ENCODE peak calls at places on chromosomes 12 and 14, in six cellular contexts. V, Y, R, G, W and N are unnamed samples. For H3K4me1, the result is how much of the 10 kb centered on the place peaks cover.

GRCh38 chr14:51596473-51596870 is 55.2 kb upstream of the FRMD6 start:
- DNase-seq in W (no peak), G (no peak), R (no peak), V (no peak), Y (no peak), N (no peak)

GRCh38 chr14:90495357-90496276 is 98.8 kb downstream of the CALM1 start:
- DNase-seq in R (no peak), G (peak), V (peak), W (no peak), Y (peak), N (no peak)

GRCh38 chr14:73786632-73786941 is 65.0 kb upstream of the PTGR2 start:
- DNase-seq in Y (peak), R (peak), V (peak), G (peak), W (peak), N (peak)

GRCh38 chr12:64625243-64626077 is 15.2 kb downstream of the RASSF3 start:
- DNase-seq in Y (peak), W (peak), V (peak), G (peak), R (peak), N (no peak)

GRCh38 chr14:67941456-67942018 is 122.0 kb downstream of the RAD51B start:
- DNase-seq in R (no peak), W (no peak), V (no peak), Y (peak), G (no peak), N (no peak)

GRCh38 chr12:95738024-95738611 is 52.4 kb downstream of the NTN4 start:
- DNase-seq in V (no peak), W (no peak), G (peak), Y (no peak), R (no peak), N (peak)

GRCh38 chr14:87995500-87996275 is 2.7 kb upstream of the GALC start:
- DNase-seq in Y (no peak), W (no peak), G (no peak), R (no peak), V (no peak), N (no peak)

GRCh38 chr14:67270933-67271332 is 29.7 kb downstream of the PALS1 start:
- DNase-seq in G (no peak), Y (no peak), W (no peak), R (no peak), V (no peak), N (no peak)

GRCh38 chr12:115370204-115370603 is 686.2 kb upstream of the TBX3 start:
- DNase-seq in V (no peak), Y (no peak), W (no peak), G (no peak), R (no peak), N (no peak)

GRCh38 chr12:30691122-30691879 is 4.4 kb downstream of the IPO8 start:
- DNase-seq in Y (peak), V (peak), R (no peak), W (no peak), G (no peak), N (no peak)

GRCh38 chr12:69719336-69720316 is 19.0 kb upstream of the RAB3IP start:
- DNase-seq in Y (no peak), W (no peak), V (peak), R (no peak), G (no peak), N (no peak)

DNA sequence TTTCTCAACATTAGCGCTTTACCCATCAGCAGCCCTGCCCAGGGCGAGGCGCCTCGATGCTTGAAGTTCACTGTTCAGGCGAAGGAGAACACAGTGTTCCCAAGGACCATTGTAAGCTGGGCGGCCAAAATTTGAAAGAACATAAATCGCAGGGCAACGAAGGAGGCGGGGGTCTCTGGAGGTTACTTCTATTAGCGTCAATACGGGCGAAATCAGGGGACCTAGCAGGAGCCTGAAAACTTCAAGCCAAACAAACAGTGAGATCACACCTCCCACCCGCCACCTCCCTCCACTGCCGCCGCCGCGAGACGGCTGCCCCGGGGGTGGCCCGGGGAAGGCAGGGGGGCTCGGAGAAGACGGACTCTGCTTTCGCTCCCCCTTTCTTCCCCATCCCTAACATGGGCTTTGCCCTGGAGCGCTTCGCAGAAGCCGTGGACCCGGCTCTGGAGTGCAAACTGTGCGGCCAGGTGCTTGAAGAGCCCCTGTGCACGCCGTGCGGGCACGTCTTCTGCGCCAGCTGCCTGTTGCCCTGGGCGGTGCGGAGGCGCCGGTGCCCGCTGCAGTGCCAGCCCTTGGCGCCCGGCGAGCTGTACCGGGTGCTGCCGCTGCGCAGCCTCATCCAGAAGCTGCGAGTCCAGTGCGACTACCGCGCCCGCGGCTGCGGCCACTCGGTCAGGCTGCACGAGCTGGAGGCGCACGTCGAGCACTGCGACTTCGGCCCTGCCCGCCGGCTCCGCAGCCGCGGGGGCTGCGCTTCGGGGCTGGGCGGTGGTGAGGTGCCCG is at the start of gene PDZRN4:
- DNase-seq in G (no peak), Y (no peak), V (peak), W (no peak), R (no peak), N (peak)
- H3K4me3 ChIP-seq in G (peak), Y (no peak), V (peak), W (peak), R (peak), N (no peak)

GRCh38 chr14:33566082-33566481 is 384.8 kb downstream of the EGLN3 start:
- DNase-seq in W (no peak), R (no peak), Y (no peak), G (no peak), V (no peak), N (no peak)

GRCh38 chr14:33564774-33565630 is 385.9 kb downstream of the EGLN3 start:
- DNase-seq in V (peak), W (no peak), G (no peak), Y (peak), R (no peak), N (no peak)

GRCh38 chr14:33568935-33569579 is 381.8 kb downstream of the EGLN3 start:
- DNase-seq in G (no peak), Y (no peak), W (no peak), R (no peak), V (peak), N (no peak)

GRCh38 chr14:33567736-33568124 is 383.1 kb downstream of the EGLN3 start:
- DNase-seq in R (no peak), Y (no peak), G (no peak), W (no peak), V (no peak), N (no peak)

DNA sequence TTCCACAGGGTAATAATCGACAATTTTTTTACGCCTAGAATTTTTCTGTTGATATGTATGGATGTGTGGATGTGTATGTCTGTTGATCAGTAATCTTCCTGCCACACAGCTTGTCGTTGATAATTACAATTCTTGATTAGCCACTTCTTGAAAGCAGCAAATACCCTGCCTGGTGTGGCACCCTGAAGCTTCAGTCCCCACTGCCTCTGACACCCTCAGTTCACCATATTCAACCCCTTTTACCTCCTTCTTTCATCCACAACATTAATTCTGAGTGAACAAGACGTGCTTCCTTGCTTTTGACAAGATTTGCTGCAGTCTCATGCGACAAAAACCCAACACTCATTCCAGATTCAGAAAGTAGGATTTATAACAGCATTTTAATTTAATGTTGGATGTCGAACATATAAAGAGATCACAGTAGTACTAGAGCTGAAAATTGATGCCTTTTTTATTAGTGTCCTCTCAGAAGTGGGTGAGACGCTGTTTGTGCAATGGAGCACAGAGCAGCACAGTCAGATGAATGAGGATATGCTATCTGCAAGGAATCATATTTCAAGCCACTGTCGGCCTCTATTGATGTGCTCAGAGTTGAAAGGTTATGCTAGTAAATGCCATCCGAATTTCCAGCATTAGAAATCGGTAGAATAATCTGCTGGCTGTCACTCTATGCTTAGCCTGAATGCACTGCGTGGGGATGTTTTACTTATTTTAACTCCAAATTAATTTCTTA is 383.7 kb downstream of the EGLN3 start:
- DNase-seq in R (no peak), V (no peak), G (no peak), W (no peak), Y (no peak), N (no peak)
- H3K4me1 ChIP-seq in R (under half), V (under half), G (under half), W (under half), Y (under half), N (under half)

GRCh38 chr12:98814254-98814653 is 169.2 kb downstream of the APAF1 start:
- DNase-seq in G (no peak), R (no peak), V (no peak), W (no peak), Y (no peak), N (no peak)
- H3K4me3 ChIP-seq in G (no peak), R (no peak), V (no peak), W (no peak), Y (no peak), N (no peak)

GRCh38 chr12:97557116-97557515 is 94.5 kb downstream of the RMST start:
- DNase-seq in G (no peak), V (no peak), R (no peak), W (no peak), Y (no peak), N (no peak)

GRCh38 chr12:97556201-97556824 is 93.7 kb downstream of the RMST start:
- DNase-seq in G (peak), V (peak), Y (no peak), W (peak), R (peak), N (no peak)

GRCh38 chr12:97561321-97562230 is 99.0 kb downstream of the RMST start:
- DNase-seq in Y (no peak), V (peak), G (no peak), W (no peak), R (no peak), N (no peak)

GRCh38 chr12:97560359-97560758 is 97.8 kb downstream of the RMST start:
- DNase-seq in Y (no peak), W (no peak), G (no peak), V (no peak), R (no peak), N (no peak)

GRCh38 chr12:97560766-97561165 is 98.2 kb downstream of the RMST start:
- DNase-seq in R (no peak), V (no peak), G (no peak), W (no peak), Y (no peak), N (no peak)
- H3K4me1 ChIP-seq in R (under half), V (under half), G (under half), W (under half), Y (under half), N (under half)